ENCODE peak calls at places on chromosomes 16 and 17, in four cellular contexts. One of them, this sample, is unnamed.

GRCh38 chr16:52238710-52239109 is 308.2 kb downstream of the TOX3 start:
- DNase-seq in uterus: no peak
- DNase-seq in choroid plexus epithelial cell: no peak
- DNase-seq in CD8-positive, alpha-beta T cell: no peak
- DNase-seq in this sample: no peak

GRCh38 chr16:55476625-55477533 is 2.1 kb upstream of the MMP2 start:
- DNase-seq in CD8-positive, alpha-beta T cell: no peak
- DNase-seq in uterus: no peak
- DNase-seq in choroid plexus epithelial cell: no peak
- DNase-seq in this sample: no peak

GRCh38 chr16:47872228-47872627 is 283.6 kb downstream of the ABCC12 start:
- DNase-seq in uterus: no peak
- DNase-seq in choroid plexus epithelial cell: no peak
- DNase-seq in CD8-positive, alpha-beta T cell: no peak
- DNase-seq in this sample: no peak

GRCh38 chr16:35352431-35352830 is 1893.0 kb downstream of the TP53TG3F start:
- DNase-seq in choroid plexus epithelial cell: no peak
- DNase-seq in uterus: no peak
- DNase-seq in CD8-positive, alpha-beta T cell: no peak
- DNase-seq in this sample: no peak

GRCh38 chr17:78979780-78980623 is at the start of gene LGALS3BP:
- DNase-seq in CD8-positive, alpha-beta T cell: no peak
- DNase-seq in choroid plexus epithelial cell: peak; percentile 88
- DNase-seq in uterus: peak; percentile 86
- DNase-seq in this sample: peak; percentile 51

GRCh38 chr16:8505327-8505991 is 84.9 kb downstream of the TMEM114 start:
- DNase-seq in uterus: no peak
- DNase-seq in choroid plexus epithelial cell: no peak
- DNase-seq in CD8-positive, alpha-beta T cell: no peak
- DNase-seq in this sample: no peak

GRCh38 chr17:50117202-50118040 is 12.5 kb downstream of the SAMD14 start:
- DNase-seq in choroid plexus epithelial cell: peak; percentile 56
- DNase-seq in CD8-positive, alpha-beta T cell: peak; percentile 40
- DNase-seq in uterus: no peak
- DNase-seq in this sample: no peak

GRCh38 chr17:42456223-42457106 is 2.2 kb upstream of the ATP6V0A1 start:
- DNase-seq in CD8-positive, alpha-beta T cell: no peak
- DNase-seq in uterus: no peak
- DNase-seq in choroid plexus epithelial cell: peak; percentile 90
- DNase-seq in this sample: peak; percentile 73

GRCh38 chr17:11618861-11619566 is 20.7 kb downstream of the DNAH9 start:
- DNase-seq in choroid plexus epithelial cell: no peak
- DNase-seq in CD8-positive, alpha-beta T cell: no peak
- DNase-seq in uterus: peak; percentile 61
- DNase-seq in this sample: no peak

GRCh38 chr16:62256406-62256805 is 220.2 kb upstream of the CDH8 start:
- DNase-seq in choroid plexus epithelial cell: peak; percentile 0
- DNase-seq in uterus: no peak
- DNase-seq in CD8-positive, alpha-beta T cell: no peak
- DNase-seq in this sample: peak; percentile 19

GRCh38 chr17:2735896-2736295 is 13.6 kb downstream of the CCDC92B start:
- DNase-seq in choroid plexus epithelial cell: peak; percentile 9
- DNase-seq in uterus: no peak
- DNase-seq in CD8-positive, alpha-beta T cell: no peak
- DNase-seq in this sample: no peak

GRCh38 chr17:29238133-29238850 is 8.4 kb upstream of the CRYBA1 start:
- DNase-seq in CD8-positive, alpha-beta T cell: no peak
- DNase-seq in uterus: no peak
- DNase-seq in choroid plexus epithelial cell: peak; percentile 55
- DNase-seq in this sample: no peak

GRCh38 chr16:57949595-57950238 is 21.2 kb downstream of the CNGB1 start:
- DNase-seq in choroid plexus epithelial cell: peak; percentile 16
- DNase-seq in CD8-positive, alpha-beta T cell: no peak
- DNase-seq in uterus: no peak
- DNase-seq in this sample: no peak

GRCh38 chr17:51166198-51166986 is at the start of gene NME2:
- DNase-seq in CD8-positive, alpha-beta T cell: peak; percentile 42
- DNase-seq in choroid plexus epithelial cell: peak; percentile 86
- DNase-seq in uterus: peak; percentile 90
- DNase-seq in this sample: peak; percentile 33

GRCh38 chr17:74953129-74953687 is 17.5 kb downstream of the OTOP3 start:
- DNase-seq in CD8-positive, alpha-beta T cell: no peak
- DNase-seq in choroid plexus epithelial cell: no peak
- DNase-seq in uterus: no peak
- DNase-seq in this sample: no peak

GRCh38 chr17:48439473-48439872 is 9.5 kb upstream of the SKAP1 start:
- DNase-seq in choroid plexus epithelial cell: no peak
- DNase-seq in CD8-positive, alpha-beta T cell: no peak
- DNase-seq in uterus: no peak
- DNase-seq in this sample: no peak

GRCh38 chr16:72172105-72173034 is at the start of gene PMFBP1:
- DNase-seq in CD8-positive, alpha-beta T cell: no peak
- DNase-seq in choroid plexus epithelial cell: peak; percentile 91
- DNase-seq in uterus: no peak
- DNase-seq in this sample: peak; percentile 37

GRCh38 chr17:76262732-76263344 is 2.3 kb upstream of the UBALD2 start:
- DNase-seq in choroid plexus epithelial cell: no peak
- DNase-seq in CD8-positive, alpha-beta T cell: no peak
- DNase-seq in uterus: no peak
- DNase-seq in this sample: no peak

GRCh38 chr16:51150159-51150893 is 744 bp downstream of the SALL1 start:
- DNase-seq in choroid plexus epithelial cell: no peak
- DNase-seq in CD8-positive, alpha-beta T cell: no peak
- DNase-seq in uterus: peak; percentile 36
- DNase-seq in this sample: no peak

GRCh38 chr16:14608111-14608566 is 21.9 kb downstream of the PARN start:
- DNase-seq in uterus: no peak
- DNase-seq in choroid plexus epithelial cell: no peak
- DNase-seq in CD8-positive, alpha-beta T cell: no peak
- DNase-seq in this sample: no peak

GRCh38 chr17:10062757-10063385 is 135.5 kb downstream of the GAS7 start:
- DNase-seq in choroid plexus epithelial cell: no peak
- DNase-seq in CD8-positive, alpha-beta T cell: no peak
- DNase-seq in uterus: no peak
- DNase-seq in this sample: no peak

GRCh38 chr16:84836234-84836647 is 16.5 kb downstream of the CRISPLD2 start:
- DNase-seq in CD8-positive, alpha-beta T cell: no peak
- DNase-seq in choroid plexus epithelial cell: peak; percentile 100
- DNase-seq in uterus: peak; percentile 98
- DNase-seq in this sample: peak; percentile 100

GRCh38 chr17:50151937-50152547 is 1.6 kb upstream of the PPP1R9B start:
- DNase-seq in choroid plexus epithelial cell: peak; percentile 89
- DNase-seq in CD8-positive, alpha-beta T cell: no peak
- DNase-seq in uterus: peak; percentile 90
- DNase-seq in this sample: peak; percentile 63

GRCh38 chr17:1643293-1643998 is 2.1 kb downstream of the SCARF1 start:
- DNase-seq in choroid plexus epithelial cell: no peak
- DNase-seq in CD8-positive, alpha-beta T cell: peak; percentile 42
- DNase-seq in uterus: no peak
- DNase-seq in this sample: no peak
- TF ChIP-seq CTCF in choroid plexus epithelial cell: peak; percentile 0
- TF ChIP-seq CTCF in CD8-positive, alpha-beta T cell: peak; percentile 29
- TF ChIP-seq CTCF in uterus: no peak
- TF ChIP-seq CTCF in this sample: peak; percentile 12

DNA sequence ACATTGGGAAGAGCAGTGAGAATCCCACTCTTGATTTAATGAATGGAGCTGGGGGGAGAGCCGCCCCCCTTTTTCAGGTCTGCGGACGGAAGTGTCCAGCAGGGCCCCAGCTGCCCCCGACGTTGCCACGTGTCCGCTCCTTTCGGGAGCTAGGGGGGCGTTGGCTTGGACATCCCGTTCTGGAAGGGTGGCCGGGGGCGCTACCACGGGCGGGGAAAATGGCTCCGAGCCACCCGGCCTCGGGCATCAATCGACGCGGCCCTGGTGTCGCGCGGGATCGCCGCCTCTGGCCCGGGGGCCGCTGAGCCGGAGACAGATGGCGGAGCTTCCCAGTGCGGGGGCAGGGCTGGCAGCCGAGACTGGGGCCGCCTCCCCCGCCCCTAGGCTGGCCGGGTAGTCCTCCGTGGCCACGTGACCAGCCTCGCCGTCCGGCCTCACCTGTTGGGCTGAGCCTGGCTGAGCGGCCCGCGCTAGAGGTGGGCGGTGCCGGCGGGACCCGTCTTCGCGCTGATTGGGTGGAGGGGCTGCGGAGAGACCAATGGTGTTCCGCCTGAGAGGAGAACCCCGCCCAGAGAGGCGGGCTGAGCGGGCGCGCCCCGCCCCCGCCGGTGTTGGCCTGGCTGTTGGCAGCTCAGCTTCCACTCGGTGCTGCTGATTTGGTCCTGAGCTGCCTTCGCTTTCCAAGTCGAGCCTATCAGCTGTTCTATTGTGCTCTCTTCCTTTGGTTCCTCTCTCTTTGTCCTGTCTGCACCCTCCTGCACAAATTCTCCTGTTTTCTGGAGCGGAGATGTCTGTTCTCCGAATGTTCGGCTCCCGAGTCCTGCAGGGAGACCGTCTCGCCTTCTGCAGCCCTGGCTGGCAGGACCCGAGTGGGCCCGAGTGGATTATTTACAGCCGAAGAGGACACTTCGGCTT is 8.3 kb downstream of the HS3ST3B1 start:
- DNase-seq in choroid plexus epithelial cell: peak; percentile 97
- DNase-seq in uterus: peak; percentile 65
- DNase-seq in CD8-positive, alpha-beta T cell: peak; percentile 86
- DNase-seq in this sample: peak; percentile 77
- H3K4me3 ChIP-seq in choroid plexus epithelial cell: peak overlapping the region; percentile 72
- H3K4me3 ChIP-seq in uterus: peak overlapping the region; percentile 19
- H3K4me3 ChIP-seq in CD8-positive, alpha-beta T cell: peak overlapping the region; percentile 41
- H3K4me3 ChIP-seq in this sample: peak overlapping the region; percentile 53

GRCh38 chr16:17555176-17555575 is 84.4 kb upstream of the XYLT1 start:
- DNase-seq in CD8-positive, alpha-beta T cell: no peak
- DNase-seq in uterus: no peak
- DNase-seq in choroid plexus epithelial cell: peak; percentile 44
- DNase-seq in this sample: peak; percentile 46
- TF ChIP-seq CTCF in CD8-positive, alpha-beta T cell: no peak
- TF ChIP-seq CTCF in uterus: no peak
- TF ChIP-seq CTCF in choroid plexus epithelial cell: no peak
- TF ChIP-seq CTCF in this sample: no peak

DNA sequence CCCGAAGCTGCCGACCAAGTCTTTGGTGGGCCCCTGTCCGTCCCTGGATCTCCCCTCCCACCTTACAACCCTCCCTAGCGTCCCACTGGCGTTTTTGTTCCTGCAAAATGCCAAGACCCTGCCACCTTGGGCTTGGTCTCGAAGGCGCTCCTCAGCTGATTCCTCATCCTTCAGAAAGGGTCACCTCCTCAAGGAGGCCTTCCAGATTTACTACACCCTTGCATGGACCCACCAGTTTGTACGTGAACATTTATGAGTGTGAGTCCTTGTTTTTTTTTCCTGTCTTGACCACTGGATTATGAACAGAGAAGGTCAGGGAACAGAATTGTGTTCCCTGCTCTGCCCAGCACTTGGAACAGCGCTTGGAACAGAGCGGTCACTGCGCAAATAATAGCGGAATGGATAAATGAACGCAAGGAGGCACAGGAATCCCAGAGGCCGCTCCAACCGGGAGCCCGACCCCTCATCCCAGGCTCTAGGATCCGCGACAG is 895 bp upstream of the GFER start:
- DNase-seq in uterus: no peak
- DNase-seq in choroid plexus epithelial cell: peak; percentile 30
- DNase-seq in CD8-positive, alpha-beta T cell: no peak
- DNase-seq in this sample: no peak
- H3K4me3 ChIP-seq in uterus: peak overlapping the region; percentile 45
- H3K4me3 ChIP-seq in choroid plexus epithelial cell: peak overlapping the region; percentile 67
- H3K4me3 ChIP-seq in CD8-positive, alpha-beta T cell: peak overlapping the region; percentile 71
- H3K4me3 ChIP-seq in this sample: peak overlapping the region; percentile 63

GRCh38 chr16:30971298-30971697 is 13.7 kb upstream of the HSD3B7 start:
- DNase-seq in CD8-positive, alpha-beta T cell: no peak
- DNase-seq in uterus: no peak
- DNase-seq in choroid plexus epithelial cell: no peak
- DNase-seq in this sample: no peak

GRCh38 chr16:30969246-30969842 is 11.8 kb downstream of the SETD1A start:
- DNase-seq in uterus: no peak
- DNase-seq in choroid plexus epithelial cell: no peak
- DNase-seq in CD8-positive, alpha-beta T cell: no peak
- DNase-seq in this sample: no peak

GRCh38 chr16:30976486-30976885 is 8.5 kb upstream of the HSD3B7 start:
- DNase-seq in uterus: no peak
- DNase-seq in choroid plexus epithelial cell: no peak
- DNase-seq in CD8-positive, alpha-beta T cell: no peak
- DNase-seq in this sample: no peak

GRCh38 chr16:30974348-30974747 is 10.7 kb upstream of the HSD3B7 start:
- DNase-seq in choroid plexus epithelial cell: no peak
- DNase-seq in uterus: no peak
- DNase-seq in CD8-positive, alpha-beta T cell: no peak
- DNase-seq in this sample: no peak

GRCh38 chr16:30972872-30973271 is 12.1 kb upstream of the HSD3B7 start:
- DNase-seq in CD8-positive, alpha-beta T cell: no peak
- DNase-seq in uterus: no peak
- DNase-seq in choroid plexus epithelial cell: peak; percentile 85
- DNase-seq in this sample: no peak
- TF ChIP-seq CTCF in CD8-positive, alpha-beta T cell: no peak
- TF ChIP-seq CTCF in uterus: no peak
- TF ChIP-seq CTCF in choroid plexus epithelial cell: peak; percentile 67
- TF ChIP-seq CTCF in this sample: peak; percentile 30

GRCh38 chr17:8149419-8150193 is 2.6 kb downstream of the PER1 start:
- DNase-seq in uterus: peak; percentile 27
- DNase-seq in CD8-positive, alpha-beta T cell: no peak
- DNase-seq in choroid plexus epithelial cell: no peak
- DNase-seq in this sample: no peak
- H3K4me3 ChIP-seq in uterus: no peak overlapping the region
- H3K4me3 ChIP-seq in CD8-positive, alpha-beta T cell: no peak overlapping the region
- H3K4me3 ChIP-seq in choroid plexus epithelial cell: no peak overlapping the region
- H3K4me3 ChIP-seq in this sample: no peak overlapping the region

GRCh38 chr16:73955255-73955654 is 341.4 kb upstream of the PSMD7 start:
- DNase-seq in CD8-positive, alpha-beta T cell: no peak
- DNase-seq in uterus: no peak
- DNase-seq in choroid plexus epithelial cell: no peak
- DNase-seq in this sample: no peak

GRCh38 chr16:73951541-73951940 is 345.1 kb upstream of the PSMD7 start:
- DNase-seq in CD8-positive, alpha-beta T cell: no peak
- DNase-seq in uterus: no peak
- DNase-seq in choroid plexus epithelial cell: peak; percentile 1
- DNase-seq in this sample: no peak

DNA sequence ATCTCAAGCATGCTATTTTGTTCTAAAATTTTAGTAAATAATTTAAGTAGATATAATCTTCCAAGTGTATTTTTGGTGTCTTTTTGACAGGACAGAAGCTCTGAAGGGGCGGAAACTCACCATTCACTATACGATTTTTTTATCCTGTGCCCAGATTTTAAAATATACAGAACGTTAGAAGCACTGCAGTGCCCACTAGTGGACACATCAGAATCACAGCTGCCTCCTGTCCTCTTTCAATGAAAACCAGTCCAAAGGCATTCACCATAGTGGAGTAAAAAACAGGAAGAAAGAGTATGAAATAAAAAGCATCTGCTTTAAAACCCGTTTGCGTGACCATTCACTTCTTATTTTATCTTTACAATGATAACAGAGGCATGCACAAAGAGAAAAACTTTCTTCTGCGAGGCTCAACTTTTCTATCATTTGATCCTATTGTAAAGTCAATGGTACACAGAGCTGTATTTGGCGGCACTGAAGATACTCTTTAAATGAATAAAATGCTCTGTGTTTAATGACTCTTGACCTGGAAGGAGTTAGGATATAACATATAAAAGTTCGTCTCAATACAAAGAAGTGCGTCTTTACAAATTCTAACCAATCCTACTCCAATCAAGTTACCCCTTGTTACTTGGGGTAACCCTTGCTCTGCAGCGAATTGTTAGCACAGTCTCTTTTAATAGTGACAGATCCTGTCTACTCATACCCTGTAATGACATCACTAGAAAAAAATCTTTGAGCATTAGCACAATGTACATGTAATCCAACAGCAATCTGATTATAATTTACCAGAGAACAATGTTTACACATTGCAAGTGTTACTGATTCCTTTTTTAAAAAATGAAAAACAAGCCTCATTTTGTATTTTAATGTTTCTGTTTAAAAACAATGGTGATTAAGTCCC is 339.8 kb upstream of the PSMD7 start:
- DNase-seq in CD8-positive, alpha-beta T cell: no peak
- DNase-seq in uterus: peak; percentile 42
- DNase-seq in choroid plexus epithelial cell: peak; percentile 73
- DNase-seq in this sample: peak; percentile 18
- TF ChIP-seq CTCF in CD8-positive, alpha-beta T cell: peak; percentile 61
- TF ChIP-seq CTCF in uterus: peak; percentile 71
- TF ChIP-seq CTCF in choroid plexus epithelial cell: peak; percentile 86
- TF ChIP-seq CTCF in this sample: peak; percentile 90

This sample was measured in astrocyte of the cerebellum.